ENCODE peak calls at places on chromosome 9, in seven cellular contexts. One of them, this sample, is unnamed.

GRCh38 chr9:120776788-120777187 is 16.4 kb downstream of the FBXW2 start:
- DNase-seq in NCI-H2081: no peak
- DNase-seq in stimulated activated CD8-positive, alpha-beta memory T cell treated with anti-CD3 and anti-CD28 coated beads, Interleukin-7, amount 100 ng/mL, for 1 hour: no peak
- DNase-seq in anterior cingulate cortex: no peak
- DNase-seq in kidney epithelial cell: no peak
- DNase-seq in HEK293T: no peak
- DNase-seq in effector CD4-positive, alpha-beta T cell: no peak
- DNase-seq in this sample: no peak

GRCh38 chr9:116377179-116377790 is 223.7 kb downstream of the PAPPA start:
- DNase-seq in NCI-H2081: no peak
- DNase-seq in stimulated activated CD8-positive, alpha-beta memory T cell treated with anti-CD3 and anti-CD28 coated beads, Interleukin-7, amount 100 ng/mL, for 1 hour: no peak
- DNase-seq in anterior cingulate cortex: no peak
- DNase-seq in kidney epithelial cell: peak
- DNase-seq in HEK293T: no peak
- DNase-seq in effector CD4-positive, alpha-beta T cell: no peak
- DNase-seq in this sample: no peak

GRCh38 chr9:97850746-97851449 is 2.1 kb upstream of the FOXE1 start:
- DNase-seq in NCI-H2081: no peak
- DNase-seq in stimulated activated CD8-positive, alpha-beta memory T cell treated with anti-CD3 and anti-CD28 coated beads, Interleukin-7, amount 100 ng/mL, for 1 hour: no peak
- DNase-seq in anterior cingulate cortex: no peak
- DNase-seq in kidney epithelial cell: no peak
- DNase-seq in HEK293T: no peak
- DNase-seq in effector CD4-positive, alpha-beta T cell: no peak
- DNase-seq in this sample: no peak

GRCh38 chr9:124834586-124834985 is 18.7 kb upstream of the WDR38 start:
- DNase-seq in NCI-H2081: no peak
- DNase-seq in stimulated activated CD8-positive, alpha-beta memory T cell treated with anti-CD3 and anti-CD28 coated beads, Interleukin-7, amount 100 ng/mL, for 1 hour: no peak
- DNase-seq in anterior cingulate cortex: no peak
- DNase-seq in kidney epithelial cell: peak
- DNase-seq in HEK293T: no peak
- DNase-seq in effector CD4-positive, alpha-beta T cell: no peak
- DNase-seq in this sample: peak

GRCh38 chr9:69571032-69571431 is 101.1 kb downstream of the APBA1 start:
- DNase-seq in NCI-H2081: no peak
- DNase-seq in stimulated activated CD8-positive, alpha-beta memory T cell treated with anti-CD3 and anti-CD28 coated beads, Interleukin-7, amount 100 ng/mL, for 1 hour: no peak
- DNase-seq in anterior cingulate cortex: no peak
- DNase-seq in kidney epithelial cell: no peak
- DNase-seq in HEK293T: no peak
- DNase-seq in effector CD4-positive, alpha-beta T cell: no peak
- DNase-seq in this sample: no peak

GRCh38 chr9:134939080-134939733 is 21.5 kb upstream of the FCN1 start:
- DNase-seq in NCI-H2081: no peak
- DNase-seq in stimulated activated CD8-positive, alpha-beta memory T cell treated with anti-CD3 and anti-CD28 coated beads, Interleukin-7, amount 100 ng/mL, for 1 hour: no peak
- DNase-seq in anterior cingulate cortex: no peak
- DNase-seq in kidney epithelial cell: no peak
- DNase-seq in HEK293T: no peak
- DNase-seq in effector CD4-positive, alpha-beta T cell: no peak
- DNase-seq in this sample: no peak

GRCh38 chr9:116238751-116239340 is 85.3 kb downstream of the PAPPA start:
- DNase-seq in NCI-H2081: no peak
- DNase-seq in stimulated activated CD8-positive, alpha-beta memory T cell treated with anti-CD3 and anti-CD28 coated beads, Interleukin-7, amount 100 ng/mL, for 1 hour: no peak
- DNase-seq in anterior cingulate cortex: no peak
- DNase-seq in kidney epithelial cell: no peak
- DNase-seq in HEK293T: no peak
- DNase-seq in effector CD4-positive, alpha-beta T cell: no peak
- DNase-seq in this sample: no peak

GRCh38 chr9:21558627-21559401 is 76.7 kb upstream of the IFNE start:
- DNase-seq in NCI-H2081: peak
- DNase-seq in stimulated activated CD8-positive, alpha-beta memory T cell treated with anti-CD3 and anti-CD28 coated beads, Interleukin-7, amount 100 ng/mL, for 1 hour: no peak
- DNase-seq in anterior cingulate cortex: no peak
- DNase-seq in kidney epithelial cell: no peak
- DNase-seq in HEK293T: peak
- DNase-seq in effector CD4-positive, alpha-beta T cell: peak
- DNase-seq in this sample: no peak

GRCh38 chr9:37998881-37999311 is 70.1 kb downstream of the SHB start:
- DNase-seq in NCI-H2081: no peak
- DNase-seq in stimulated activated CD8-positive, alpha-beta memory T cell treated with anti-CD3 and anti-CD28 coated beads, Interleukin-7, amount 100 ng/mL, for 1 hour: no peak
- DNase-seq in anterior cingulate cortex: no peak
- DNase-seq in kidney epithelial cell: no peak
- DNase-seq in HEK293T: no peak
- DNase-seq in effector CD4-positive, alpha-beta T cell: no peak
- DNase-seq in this sample: no peak

This sample was measured in keratinocyte.